ENCODE peak calls at places on chromosomes 4 and X, in four cellular contexts. Y is germinal center, A is pulmonary artery endothelial cell, T is HT1080. U is an unnamed sample.

GRCh38 chrX:56232221-56233082 is at the start of gene KLF8:
- DNase-seq in A (no peak), T (no peak), Y (peak), U (no peak)

GRCh38 chr4:150501983-150502382 is 80.0 kb upstream of the MAB21L2 start:
- DNase-seq in Y (no peak), T (no peak), A (no peak), U (no peak)

GRCh38 chrX:16075087-16075486 is 48.3 kb upstream of the GRPR start:
- DNase-seq in Y (no peak), T (no peak), A (no peak), U (no peak)

GRCh38 chr4:161496-162284 is 37.4 kb downstream of the ZNF718 start:
- DNase-seq in T (no peak), Y (no peak), A (no peak), U (no peak)

GRCh38 chr4:153079824-153080486 is 124.3 kb upstream of the TRIM2 start:
- DNase-seq in Y (no peak), T (no peak), A (no peak), U (no peak)

GRCh38 chr4:47827339-47828047 is 10.4 kb downstream of the CORIN start:
- DNase-seq in T (no peak), A (no peak), Y (no peak), U (no peak)

GRCh38 chr4:109631709-109632108 is 71.5 kb downstream of the CASP6 start:
- DNase-seq in T (no peak), Y (no peak), A (no peak), U (no peak)

GRCh38 chr4:41358626-41359025 is 101.9 kb downstream of the UCHL1 start:
- DNase-seq in Y (no peak), A (no peak), T (no peak), U (no peak)

GRCh38 chr4:158814636-158815035 is 45.8 kb downstream of the FNIP2 start:
- DNase-seq in A (no peak), T (no peak), Y (no peak), U (no peak)

GRCh38 chr4:7076694-7077082 is 8.8 kb upstream of the GRPEL1 start:
- DNase-seq in Y (no peak), T (no peak), A (no peak), U (no peak)

GRCh38 chrX:41382699-41383645 is 49.0 kb downstream of the DDX3X start:
- DNase-seq in Y (no peak), T (no peak), A (no peak), U (no peak)

GRCh38 chr4:78297075-78297815 is 240.1 kb downstream of the FRAS1 start:
- DNase-seq in A (no peak), Y (no peak), T (no peak), U (no peak)

GRCh38 chrX:122422547-122422946 is 761.5 kb upstream of the GRIA3 start:
- DNase-seq in A (no peak), Y (no peak), T (no peak), U (no peak)

GRCh38 chr4:164012396-164013027 is 518.0 kb downstream of the TMA16 start:
- DNase-seq in Y (no peak), A (no peak), T (peak), U (no peak)

GRCh38 chr4:73729534-73730165 is 10.7 kb upstream of the CXCL8 start:
- DNase-seq in Y (peak), T (peak), A (peak), U (no peak)

GRCh38 chr4:139734875-139735380 is 69.3 kb downstream of the MGST2 start:
- DNase-seq in Y (peak), A (peak), T (peak), U (peak)

GRCh38 chrX:9912341-9912740 is 54.8 kb upstream of the CLDN34 start:
- DNase-seq in A (no peak), T (no peak), Y (no peak), U (no peak)

GRCh38 chrX:68691102-68691501 is 43.6 kb downstream of the STARD8 start:
- DNase-seq in A (no peak), Y (no peak), T (no peak), U (no peak)

GRCh38 chrX:73562986-73563739 is at the start of gene CHIC1:
- DNase-seq in Y (peak), A (peak), T (peak), U (no peak)

GRCh38 chr4:100929135-100929534 is 411.3 kb upstream of the EMCN start:
- DNase-seq in Y (no peak), T (no peak), A (no peak), U (no peak)

GRCh38 chrX:153981231-153981630 is 8.7 kb downstream of the TMEM187 start:
- DNase-seq in A (no peak), T (no peak), Y (no peak), U (no peak)

GRCh38 chr4:98516042-98516440 is 142.4 kb downstream of the TSPAN5 start:
- DNase-seq in T (peak), Y (no peak), A (peak), U (peak)

GRCh38 chr4:79855081-79855480 is 217.9 kb downstream of the ANTXR2 start:
- DNase-seq in A (no peak), T (no peak), Y (no peak), U (no peak)

GRCh38 chr4:38004062-38004461 is 43.9 kb downstream of the PTTG2 start:
- DNase-seq in T (peak), Y (no peak), A (no peak), U (no peak)

GRCh38 chr4:13445841-13446790 is 38.0 kb downstream of the RAB28 start:
- DNase-seq in T (no peak), A (no peak), Y (no peak), U (no peak)

GRCh38 chr4:172850838-172851237 is 317.8 kb upstream of the GALNT7 start:
- DNase-seq in A (no peak), T (peak), Y (no peak), U (no peak)

GRCh38 chr4:38696697-38697096 is 32.7 kb downstream of the KLF3 start:
- DNase-seq in Y (no peak), A (no peak), T (no peak), U (no peak)

GRCh38 chrX:9866633-9867032 is 80.4 kb downstream of the SHROOM2 start:
- DNase-seq in Y (no peak), T (no peak), A (no peak), U (no peak)

GRCh38 chr4:90030953-90031352 is 96.2 kb upstream of the CCSER1 start:
- DNase-seq in T (peak), Y (no peak), A (no peak), U (no peak)

GRCh38 chrX:124592745-124593144 is 246.4 kb downstream of the SH2D1A start:
- DNase-seq in T (no peak), Y (no peak), A (no peak), U (no peak)

GRCh38 chr4:176479745-176480144 is 160.0 kb downstream of the SPCS3 start:
- DNase-seq in A (no peak), Y (no peak), T (no peak), U (no peak)

GRCh38 chr4:7384003-7384928 is 50.5 kb downstream of the PSAPL1 start:
- DNase-seq in Y (no peak), T (no peak), A (no peak), U (no peak)

GRCh38 chrX:17525762-17526555 is 151.0 kb downstream of the NHS start:
- DNase-seq in A (no peak), T (no peak), Y (no peak), U (no peak)

GRCh38 chrX:114964374-114964773 is 53.0 kb downstream of the IL13RA2 start:
- DNase-seq in A (no peak), Y (no peak), T (no peak), U (no peak)